ENCODE peak calls at places on chromosome 9, in seven cellular contexts. S, L, J, X, B, R and U are unnamed samples.

GRCh38 chr9:109903515-109904138 is 123.6 kb downstream of the PALM2AKAP2 start:
- DNase-seq in R (no peak), S (peak; percentile 78), B (peak; percentile 77), J (no peak), X (peak; percentile 89), L (peak; percentile 76), U (peak; percentile 55)

GRCh38 chr9:2727966-2728613 is 10.8 kb downstream of the KCNV2 start:
- DNase-seq in S (peak; percentile 69), X (peak; percentile 86), R (no peak), B (no peak), L (peak; percentile 4), J (peak; percentile 61), U (peak; percentile 23)

GRCh38 chr9:95157491-95158151 is 159.9 kb downstream of the FANCC start:
- DNase-seq in S (peak; percentile 15), J (peak; percentile 40), R (no peak), B (peak; percentile 90), X (peak; percentile 96), L (no peak), U (peak; percentile 58)

GRCh38 chr9:136609160-136609475 is 53.6 kb upstream of the EGFL7 start:
- DNase-seq in X (no peak), B (no peak), L (no peak), R (no peak), S (no peak), J (no peak), U (no peak)

GRCh38 chr9:93645921-93646639 is 69.7 kb downstream of the PHF2 start:
- DNase-seq in B (peak; percentile 52), S (no peak), J (no peak), L (no peak), R (peak; percentile 22), X (no peak), U (no peak)

GRCh38 chr9:114909657-114910056 is 20.7 kb downstream of the TNFSF8 start:
- DNase-seq in X (no peak), L (no peak), B (no peak), S (no peak), R (no peak), J (no peak), U (no peak)

GRCh38 chr9:134995792-134996120 is 78.0 kb upstream of the FCN1 start:
- DNase-seq in S (no peak), L (no peak), B (peak; percentile 40), J (no peak), R (no peak), X (no peak), U (no peak)

GRCh38 chr9:129138476-129139232 is 27.4 kb downstream of the PTPA start:
- DNase-seq in B (peak; percentile 82), S (peak; percentile 12), R (peak; percentile 73), X (peak; percentile 75), J (no peak), L (no peak), U (no peak)

GRCh38 chr9:131720330-131720729 is 19.5 kb downstream of the RAPGEF1 start:
- DNase-seq in X (no peak), B (no peak), J (no peak), L (no peak), R (no peak), S (no peak), U (no peak)

GRCh38 chr9:38214441-38214840 is 145.4 kb upstream of the SHB start:
- DNase-seq in L (no peak), J (no peak), X (no peak), B (no peak), R (no peak), S (no peak), U (no peak)

GRCh38 chr9:81028504-81028903 is 660.8 kb downstream of the TLE1 start:
- DNase-seq in X (peak; percentile 85), B (no peak), J (no peak), L (peak; percentile 42), S (peak; percentile 91), R (no peak), U (no peak)

GRCh38 chr9:93226819-93227218 is 42.9 kb downstream of the WNK2 start:
- DNase-seq in R (peak; percentile 90), L (no peak), J (no peak), S (no peak), B (no peak), X (no peak), U (no peak)

GRCh38 chr9:25261445-25261844 is 416.8 kb downstream of the TUSC1 start:
- DNase-seq in L (no peak), R (no peak), B (no peak), X (no peak), S (no peak), J (no peak), U (no peak)

GRCh38 chr9:123642291-123643278 is 286.6 kb downstream of the CRB2 start:
- DNase-seq in J (no peak), L (no peak), R (no peak), B (peak; percentile 72), X (peak; percentile 64), S (no peak), U (no peak)

GRCh38 chr9:117411547-117411946 is 3.3 kb downstream of the ASTN2 start:
- DNase-seq in B (no peak), X (peak; percentile 35), R (no peak), S (peak; percentile 32), J (no peak), L (no peak), U (peak; percentile 64)

GRCh38 chr9:137293482-137294090 is 8.5 kb downstream of the NRARP start:
- DNase-seq in B (no peak), J (no peak), S (peak; percentile 5), R (peak; percentile 90), X (no peak), L (no peak), U (no peak)

GRCh38 chr9:3874472-3875370 is 348.9 kb upstream of the RFX3 start:
- DNase-seq in L (no peak), X (no peak), J (no peak), B (no peak), R (no peak), S (no peak), U (no peak)

GRCh38 chr9:120627073-120627472 is 47.1 kb upstream of the CDK5RAP2 start:
- DNase-seq in L (no peak), J (no peak), R (no peak), S (no peak), B (no peak), X (no peak), U (no peak)

GRCh38 chr9:133935328-133936040 is 56.6 kb downstream of the VAV2 start:
- DNase-seq in X (peak; percentile 90), J (no peak), B (peak; percentile 88), S (no peak), L (no peak), R (peak; percentile 77), U (no peak)
- TF ChIP-seq CTCF in X (peak; percentile 11), J (no peak), B (no peak), S (no peak), L (no peak), R (no peak), U (no peak)

DNA sequence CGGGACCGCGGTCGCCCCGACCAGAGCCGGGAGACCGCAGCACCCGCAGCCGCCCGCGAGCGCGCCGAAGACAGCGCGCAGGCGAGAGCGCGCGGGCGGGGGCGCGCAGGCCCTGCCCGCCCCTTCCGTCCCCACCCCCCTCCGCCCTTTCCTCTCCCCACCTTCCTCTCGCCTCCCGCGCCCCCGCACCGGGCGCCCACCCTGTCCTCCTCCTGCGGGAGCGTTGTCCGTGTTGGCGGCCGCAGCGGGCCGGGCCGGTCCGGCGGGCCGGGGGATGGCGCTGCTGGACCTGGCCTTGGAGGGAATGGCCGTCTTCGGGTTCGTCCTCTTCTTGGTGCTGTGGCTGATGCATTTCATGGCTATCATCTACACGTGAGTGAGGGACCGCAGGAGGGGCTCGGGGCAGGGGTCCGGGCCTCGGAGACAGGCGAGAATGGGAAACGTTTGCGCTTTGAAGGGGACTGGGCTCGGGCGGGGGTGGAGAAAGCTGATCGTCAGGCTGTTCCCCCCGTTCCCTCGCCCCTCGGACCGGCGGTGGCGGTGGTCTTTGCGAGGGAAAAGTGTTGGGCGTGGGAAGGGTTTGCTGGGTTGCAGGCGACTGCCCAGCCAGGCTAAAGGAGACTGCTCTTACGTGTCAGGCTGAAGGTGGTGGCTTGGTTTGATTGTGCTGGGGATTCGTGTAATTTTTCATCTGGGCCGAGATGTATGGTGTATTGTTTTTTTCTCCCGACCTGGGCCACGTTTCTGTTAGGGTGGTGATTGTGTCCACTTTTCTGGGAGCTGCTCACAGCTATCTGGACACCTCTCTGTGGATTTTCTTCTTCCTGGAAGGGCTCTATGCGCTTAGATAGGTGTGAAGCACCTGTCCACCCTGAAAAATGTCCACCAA is 572 bp downstream of the UGCG start:
- DNase-seq in J (no peak), X (peak; percentile 51), L (no peak), R (peak; percentile 84), S (peak; percentile 13), B (peak; percentile 79), U (peak; percentile 77)
- TF ChIP-seq CTCF in J (no peak), X (peak; percentile 22), L (no peak), R (no peak), S (no peak), B (no peak), U (peak; percentile 36)

GRCh38 chr9:32873546-32873945 is 90.2 kb downstream of the TMEM215 start:
- DNase-seq in S (no peak), L (no peak), X (no peak), R (no peak), J (no peak), B (no peak), U (no peak)

GRCh38 chr9:32867601-32868204 is 84.4 kb downstream of the TMEM215 start:
- DNase-seq in S (no peak), L (no peak), B (no peak), X (no peak), J (no peak), R (no peak), U (no peak)

GRCh38 chr9:32873131-32873530 is 89.8 kb downstream of the TMEM215 start:
- DNase-seq in S (no peak), X (no peak), L (no peak), J (no peak), R (no peak), B (no peak), U (no peak)

GRCh38 chr9:32866292-32866691 is 83.0 kb downstream of the TMEM215 start:
- DNase-seq in J (no peak), X (no peak), L (no peak), R (no peak), B (no peak), S (no peak), U (no peak)

GRCh38 chr9:32869404-32869803 is 86.1 kb downstream of the TMEM215 start:
- DNase-seq in R (no peak), L (no peak), X (no peak), S (no peak), J (no peak), B (no peak), U (no peak)
- TF ChIP-seq CTCF in R (no peak), L (no peak), X (no peak), S (no peak), J (no peak), B (no peak), U (no peak)

DNA sequence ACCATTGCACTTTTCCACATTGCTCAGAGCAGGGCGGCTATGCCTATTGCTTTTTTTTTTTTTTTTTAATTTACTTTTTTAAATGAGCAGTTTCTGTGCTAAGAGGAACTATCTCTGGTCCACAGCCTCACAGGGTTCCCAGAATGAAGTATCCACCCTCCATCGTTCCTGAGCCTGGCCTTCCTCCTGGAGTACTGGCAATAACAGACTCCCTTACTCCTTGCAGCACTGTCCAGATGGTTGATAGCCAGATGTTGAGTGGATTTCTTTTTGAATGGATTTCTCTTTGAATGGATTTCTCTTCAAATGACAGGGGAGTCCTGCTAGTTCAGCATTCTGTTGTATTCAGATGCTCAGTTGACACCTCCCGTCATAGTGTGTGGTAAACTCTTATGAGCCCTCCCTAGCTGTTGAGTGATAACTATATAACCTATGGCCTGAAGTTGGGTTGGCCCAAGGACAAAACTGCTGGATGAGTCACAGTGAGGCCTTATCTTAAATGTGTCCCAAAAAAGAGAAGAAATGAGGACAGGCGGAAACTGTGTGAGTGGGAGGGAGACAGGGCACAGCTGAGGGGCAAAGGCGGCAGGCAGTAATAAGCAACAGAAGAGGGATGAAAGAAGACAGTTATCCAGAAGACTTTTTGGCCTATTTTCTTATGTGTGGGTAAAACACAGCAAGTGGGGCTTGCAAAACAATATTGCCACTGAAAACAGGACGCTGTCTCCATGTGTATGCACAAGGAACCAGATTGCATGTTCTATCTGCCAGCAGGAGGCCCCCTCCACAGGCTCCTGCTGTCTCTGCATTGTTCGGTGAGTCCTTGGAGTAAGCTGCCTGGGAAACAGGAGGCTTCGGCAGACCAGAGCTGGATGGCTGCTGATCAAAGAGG is 209.5 kb upstream of the S1PR3 start:
- DNase-seq in B (no peak), R (no peak), S (no peak), X (peak; percentile 96), L (no peak), J (no peak), U (no peak)
- TF ChIP-seq CTCF in B (no peak), R (no peak), S (peak; percentile 18), X (peak; percentile 81), L (no peak), J (no peak), U (no peak)